ENCODE peak calls at places on chromosomes 7 and 10, in six cellular contexts. S is A549, X is IMR-90, I is HEK293T, A is HepG2, G is K562. H is an unnamed sample.

GRCh38 chr10:5434017-5434753 is 21.8 kb downstream of the NET1 start:
- DNase-seq in I (peak; percentile 39), X (peak; percentile 81), S (peak; percentile 40), G (peak; percentile 27), A (peak; percentile 41), H (no peak)

GRCh38 chr10:67088035-67088434 is 162.2 kb downstream of the LRRTM3 start:
- DNase-seq in X (no peak), I (no peak), A (no peak), G (no peak), S (no peak), H (no peak)

GRCh38 chr7:12025246-12025645 is 185.8 kb upstream of the TMEM106B start:
- DNase-seq in S (no peak), X (peak; percentile 23), I (no peak), G (no peak), A (no peak), H (no peak)

GRCh38 chr7:20164420-20165145 is 52.6 kb downstream of the MACC1 start:
- DNase-seq in S (no peak), A (no peak), I (no peak), X (no peak), G (no peak), H (no peak)

GRCh38 chr10:131237991-131238651 is 73.4 kb downstream of the TCERG1L start:
- DNase-seq in X (no peak), G (no peak), S (no peak), I (no peak), A (no peak), H (no peak)

GRCh38 chr7:30175171-30175570 is 40.4 kb downstream of the MTURN start:
- DNase-seq in S (no peak), I (no peak), A (no peak), G (no peak), X (no peak), H (no peak)

GRCh38 chr10:76910184-76910962 is 727.2 kb downstream of the KCNMA1 start:
- DNase-seq in A (no peak), X (no peak), S (no peak), I (no peak), G (no peak), H (no peak)

GRCh38 chr7:29471444-29472138 is 92.0 kb upstream of the PRR15 start:
- DNase-seq in X (no peak), G (no peak), S (no peak), I (no peak), A (peak; percentile 69), H (no peak)

GRCh38 chr10:69328346-69328687 is 50.0 kb downstream of the HK1 start:
- DNase-seq in G (no peak), X (no peak), A (no peak), I (no peak), S (no peak), H (no peak)

GRCh38 chr7:134557391-134557790 is 8.5 kb downstream of the AKR1B15 start:
- DNase-seq in X (no peak), G (no peak), S (no peak), A (no peak), I (no peak), H (no peak)

GRCh38 chr10:50152792-50153272 is 85.1 kb downstream of the WASHC2A start:
- DNase-seq in S (no peak), A (no peak), I (no peak), G (peak; percentile 13), X (no peak), H (no peak)

GRCh38 chr7:27873981-27874957 is 134.3 kb downstream of the TAX1BP1 start:
- DNase-seq in S (no peak), X (peak; percentile 19), A (no peak), I (no peak), G (no peak), H (no peak)
- TF ChIP-seq BHLHE40 in S (no peak), X (no peak), A (no peak), I (no peak), G (no peak), H (no peak)

DNA sequence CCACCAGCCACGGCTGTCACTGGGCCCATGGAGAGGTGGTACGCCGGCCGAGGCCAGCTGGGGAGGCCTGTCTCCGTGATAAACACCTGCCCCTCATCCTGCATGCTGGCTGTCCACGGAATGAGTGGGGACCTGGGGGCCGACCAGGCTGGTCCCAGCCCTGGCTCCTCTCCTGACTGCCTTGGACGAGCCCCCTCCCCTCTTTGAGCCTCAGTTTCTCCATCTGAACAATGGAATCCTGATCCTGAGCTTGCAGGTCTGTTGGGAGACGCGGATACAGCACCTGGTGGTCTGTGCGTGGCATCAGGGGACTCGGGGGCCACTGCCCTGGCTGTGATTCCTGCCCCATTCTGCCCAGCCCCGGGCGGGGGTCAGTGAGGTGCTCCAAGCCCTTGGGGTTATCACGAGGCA is 109.9 kb downstream of the MICALL2 start:
- DNase-seq in A (no peak), G (no peak), X (no peak), I (no peak), S (no peak), H (no peak)
- TF ChIP-seq BHLHE40 in A (no peak), G (no peak), X (no peak), I (no peak), S (no peak), H (no peak)

GRCh38 chr7:155295511-155295910 is 2.2 kb upstream of the INSIG1 start:
- DNase-seq in G (no peak), X (no peak), S (no peak), I (no peak), A (no peak), H (no peak)

GRCh38 chr7:155297517-155298287 is at the start of gene INSIG1:
- DNase-seq in S (peak; percentile 86), A (no peak), X (peak; percentile 92), I (peak; percentile 100), G (peak; percentile 99), H (peak; percentile 62)

GRCh38 chr7:155296006-155296787 is 1.5 kb upstream of the INSIG1 start:
- DNase-seq in G (no peak), I (no peak), A (no peak), X (no peak), S (no peak), H (no peak)

GRCh38 chr7:155298288-155298833 is 683 bp downstream of the INSIG1 start:
- DNase-seq in A (no peak), G (no peak), X (no peak), S (no peak), I (no peak), H (no peak)

GRCh38 chr7:155296788-155297516 is 726 bp upstream of the INSIG1 start:
- DNase-seq in I (peak; percentile 92), X (peak; percentile 81), S (peak; percentile 49), A (no peak), G (peak; percentile 61), H (no peak)
- TF ChIP-seq BHLHE40 in I (no peak), X (peak; percentile 93), S (peak; percentile 6), A (no peak), G (peak; percentile 97), H (peak; percentile 85)

GRCh38 chr10:128304271-128304670 is 178.0 kb upstream of the MKI67 start:
- DNase-seq in G (no peak), X (no peak), I (no peak), A (no peak), S (no peak), H (no peak)
- TF ChIP-seq BHLHE40 in G (no peak), X (no peak), I (no peak), A (no peak), S (no peak), H (no peak)

GRCh38 chr10:80945267-80945880 is 407.7 kb downstream of the SH2D4B start:
- DNase-seq in S (no peak), G (no peak), X (no peak), I (peak; percentile 12), A (peak; percentile 3), H (no peak)

GRCh38 chr10:80952436-80952835 is 414.7 kb downstream of the SH2D4B start:
- DNase-seq in A (no peak), S (no peak), X (no peak), I (no peak), G (no peak), H (no peak)

GRCh38 chr10:80949785-80950184 is 412.1 kb downstream of the SH2D4B start:
- DNase-seq in X (no peak), S (no peak), I (no peak), A (no peak), G (no peak), H (no peak)

GRCh38 chr10:80946073-80946472 is 408.4 kb downstream of the SH2D4B start:
- DNase-seq in A (no peak), G (no peak), I (no peak), X (no peak), S (no peak), H (no peak)

GRCh38 chr10:80946957-80947722 is 409.4 kb downstream of the SH2D4B start:
- DNase-seq in G (no peak), X (no peak), I (no peak), S (no peak), A (no peak), H (no peak)
- TF ChIP-seq BHLHE40 in G (no peak), X (no peak), I (no peak), S (no peak), A (no peak), H (no peak)

GRCh38 chr7:118713039-118713438 is 488.5 kb downstream of the ANKRD7 start:
- DNase-seq in G (no peak), S (no peak), A (no peak), X (no peak), I (no peak), H (no peak)

DNA sequence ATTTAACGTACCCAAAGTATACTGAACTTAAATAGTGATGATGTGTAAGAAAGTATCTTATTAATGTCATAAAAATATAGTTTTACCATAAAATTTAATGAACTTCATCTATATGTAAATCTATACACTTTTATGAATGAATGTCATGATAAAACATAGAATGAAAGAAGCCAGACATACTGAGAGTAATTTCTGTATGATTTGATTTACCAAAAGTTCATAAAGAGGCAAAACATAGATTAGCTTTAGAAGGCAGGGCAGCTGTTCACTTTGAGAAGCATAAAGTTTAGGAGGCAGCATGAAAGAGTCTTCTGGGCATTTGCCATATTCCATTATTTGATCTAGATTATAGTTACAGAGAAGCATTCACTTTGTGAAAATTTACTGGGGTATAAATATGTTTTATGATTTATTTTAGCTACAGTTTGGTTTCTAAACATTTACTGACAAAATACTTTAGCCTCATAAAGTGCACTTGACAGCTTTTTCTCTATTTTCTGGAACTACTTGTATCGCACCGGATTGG is 487.2 kb downstream of the ANKRD7 start:
- DNase-seq in I (no peak), S (no peak), G (no peak), A (no peak), X (no peak), H (no peak)
- TF ChIP-seq BHLHE40 in I (no peak), S (no peak), G (no peak), A (no peak), X (no peak), H (no peak)

GRCh38 chr10:36007369-36007768 is 365.3 kb upstream of the FZD8 start:
- DNase-seq in A (no peak), G (no peak), X (no peak), I (no peak), S (no peak), H (no peak)
- TF ChIP-seq BHLHE40 in A (no peak), G (no peak), X (no peak), I (no peak), S (no peak), H (no peak)

DNA sequence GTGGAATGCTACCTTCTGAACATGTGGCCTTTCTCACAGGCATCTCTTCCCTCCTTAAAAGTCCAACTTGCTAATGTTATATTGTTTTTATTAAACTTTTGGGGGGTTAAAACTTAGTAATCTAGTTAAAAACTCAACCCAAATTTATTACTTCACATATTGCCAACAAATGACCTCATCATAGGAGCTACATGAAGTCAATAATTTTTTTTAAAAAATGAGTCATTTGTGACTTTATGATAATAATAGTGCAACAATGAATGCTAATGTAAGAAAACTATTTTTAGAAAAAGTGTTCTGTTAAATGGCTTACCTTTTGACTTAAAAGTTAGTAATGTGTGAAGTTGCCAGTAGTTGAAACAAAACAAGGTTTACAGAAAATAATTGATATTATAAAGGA is 325.9 kb upstream of the FZD1 start:
- DNase-seq in G (no peak), X (peak; percentile 41), A (no peak), I (no peak), S (no peak), H (no peak)
- TF ChIP-seq BHLHE40 in G (no peak), X (no peak), A (no peak), I (no peak), S (no peak), H (no peak)